ENCODE peak calls at places on chromosomes 5 and 9, in four cellular contexts. M is IMR-90, V is neuronal stem cell, A is H9. L is an unnamed sample.
A peak's percentile ranks its signal among the peaks of the same experiment; 100 is the strongest.

GRCh38 chr9:34500623-34501267 is 22.0 kb downstream of the ENHO start:
- DNase-seq in M (peak; percentile 19), V (peak; percentile 67), A (peak; percentile 72), L (peak; percentile 61)

GRCh38 chr9:131838581-131839280 is 98.9 kb upstream of the RAPGEF1 start:
- DNase-seq in M (no peak), V (no peak), A (peak; percentile 61), L (no peak)

GRCh38 chr5:169933624-169934023 is 46.7 kb downstream of the INSYN2B start:
- DNase-seq in M (no peak), V (no peak), A (no peak), L (no peak)

GRCh38 chr5:73437126-73438047 is 11.2 kb downstream of the FOXD1 start:
- DNase-seq in M (peak; percentile 67), V (no peak), A (peak; percentile 80), L (peak; percentile 20)

GRCh38 chr5:2257326-2258244 is 374.9 kb upstream of the IRX4 start:
- DNase-seq in M (no peak), V (no peak), A (no peak), L (no peak)

GRCh38 chr9:37325778-37326177 is 96.7 kb upstream of the GRHPR start:
- DNase-seq in M (peak; percentile 7), V (no peak), A (no peak), L (no peak)

GRCh38 chr5:177403826-177404640 is 3.6 kb upstream of the PFN3 start:
- DNase-seq in M (peak; percentile 75), V (peak; percentile 54), A (peak; percentile 74), L (peak; percentile 78)

GRCh38 chr5:103119067-103119764 is 722 bp downstream of the GIN1 start:
- DNase-seq in M (peak; percentile 13), V (peak; percentile 11), A (no peak), L (no peak)

GRCh38 chr9:95283678-95284077 is 33.8 kb downstream of the FANCC start:
- DNase-seq in M (no peak), V (no peak), A (no peak), L (no peak)

GRCh38 chr9:133913571-133914369 is 78.4 kb downstream of the VAV2 start:
- DNase-seq in M (no peak), V (no peak), A (no peak), L (no peak)

GRCh38 chr5:149632311-149633251 is 51.3 kb downstream of the ARHGEF37 start:
- DNase-seq in M (peak; percentile 93), V (no peak), A (no peak), L (no peak)
- H2BK5ac ChIP-seq in M (no peak overlapping the region), V (no peak overlapping the region), A (no peak overlapping the region), L (no peak overlapping the region)

DNA sequence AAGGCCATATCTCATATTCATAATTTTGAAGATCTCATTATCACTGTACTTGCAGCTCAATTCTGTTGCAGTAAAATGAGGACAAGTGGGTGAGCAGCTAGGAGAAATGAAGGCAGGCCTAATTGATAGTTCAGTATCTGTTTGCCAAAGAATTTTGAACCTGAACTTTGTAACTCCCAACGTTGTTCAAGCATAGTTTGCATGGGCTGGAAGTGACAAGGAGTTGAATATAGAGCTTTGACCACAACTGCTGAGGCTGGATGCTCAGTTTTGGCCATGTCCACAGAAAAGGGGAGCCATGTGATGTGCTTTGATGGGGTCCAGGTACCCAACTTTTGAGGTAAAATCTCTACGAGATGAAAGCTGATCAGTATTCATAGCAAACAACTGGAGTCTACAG is 177.5 kb downstream of the NXNL2 start:
- DNase-seq in M (no peak), V (no peak), A (no peak), L (no peak)
- H3K9ac ChIP-seq in M (no peak overlapping the region), V (no peak overlapping the region), A (no peak overlapping the region), L (no peak overlapping the region)

DNA sequence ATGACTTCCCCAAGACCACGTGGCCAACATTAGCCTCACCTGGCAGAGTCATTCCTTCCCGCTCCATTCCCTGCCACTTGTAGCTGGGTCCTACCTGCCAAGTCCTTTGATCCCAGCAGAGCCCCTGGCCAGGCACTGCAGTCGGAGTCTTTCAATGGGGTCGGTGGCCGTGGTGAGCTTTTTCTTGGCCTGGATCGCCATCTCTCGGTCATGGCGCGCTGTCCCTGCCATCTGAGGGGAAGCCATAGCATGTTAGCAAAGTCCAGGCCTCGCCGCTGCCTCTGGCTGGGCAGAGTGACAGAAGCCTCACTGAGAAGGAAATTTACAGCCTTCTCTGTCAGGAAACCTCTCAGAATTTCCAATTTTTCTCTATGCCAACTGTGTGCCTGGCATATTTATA is 17.5 kb downstream of the CAPSL start:
- DNase-seq in M (no peak), V (no peak), A (peak; percentile 69), L (peak; percentile 48)
- H4K91ac ChIP-seq in M (peak overlapping the region; percentile 95), V (no peak overlapping the region), A (no peak overlapping the region), L (no peak overlapping the region)

GRCh38 chr5:137754236-137754960 is at the start of gene HNRNPA0:
- DNase-seq in M (peak; percentile 97), V (peak; percentile 96), A (peak; percentile 96), L (peak; percentile 97)
- H2BK5ac ChIP-seq in M (peak within 1 kb of the TSS; percentile 82), V (peak within 1 kb of the TSS; percentile 99), A (peak within 1 kb of the TSS; percentile 81), L (peak within 1 kb of the TSS; percentile 98)

GRCh38 chr9:6766606-6767005 is 8.8 kb downstream of the KDM4C start:
- DNase-seq in M (no peak), V (no peak), A (no peak), L (no peak)
- H3K9ac ChIP-seq in M (no peak overlapping the region), V (no peak overlapping the region), A (no peak overlapping the region), L (no peak overlapping the region)

DNA sequence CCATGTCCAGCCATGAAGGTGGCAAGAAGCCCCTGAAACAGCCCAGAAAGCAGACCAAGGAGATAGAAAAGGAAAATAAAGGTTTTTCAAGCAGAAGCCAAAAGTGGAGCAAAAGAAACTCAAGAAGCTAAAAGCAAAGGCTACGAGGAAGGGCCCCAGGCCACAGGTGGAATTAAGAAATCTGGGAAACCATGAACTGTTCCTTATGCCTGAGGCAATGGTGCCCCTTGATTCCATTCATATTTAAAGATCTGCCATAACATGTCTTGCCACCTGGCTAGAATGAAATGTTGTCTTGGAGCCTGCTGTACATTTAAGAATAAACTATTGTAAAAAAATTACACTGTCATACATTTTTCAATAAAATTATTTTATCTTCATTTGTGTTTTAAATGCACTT is 59.5 kb upstream of the TARS1 start:
- DNase-seq in M (no peak), V (no peak), A (no peak), L (peak; percentile 36)
- H4K91ac ChIP-seq in M (no peak overlapping the region), V (no peak overlapping the region), A (no peak overlapping the region), L (no peak overlapping the region)

DNA sequence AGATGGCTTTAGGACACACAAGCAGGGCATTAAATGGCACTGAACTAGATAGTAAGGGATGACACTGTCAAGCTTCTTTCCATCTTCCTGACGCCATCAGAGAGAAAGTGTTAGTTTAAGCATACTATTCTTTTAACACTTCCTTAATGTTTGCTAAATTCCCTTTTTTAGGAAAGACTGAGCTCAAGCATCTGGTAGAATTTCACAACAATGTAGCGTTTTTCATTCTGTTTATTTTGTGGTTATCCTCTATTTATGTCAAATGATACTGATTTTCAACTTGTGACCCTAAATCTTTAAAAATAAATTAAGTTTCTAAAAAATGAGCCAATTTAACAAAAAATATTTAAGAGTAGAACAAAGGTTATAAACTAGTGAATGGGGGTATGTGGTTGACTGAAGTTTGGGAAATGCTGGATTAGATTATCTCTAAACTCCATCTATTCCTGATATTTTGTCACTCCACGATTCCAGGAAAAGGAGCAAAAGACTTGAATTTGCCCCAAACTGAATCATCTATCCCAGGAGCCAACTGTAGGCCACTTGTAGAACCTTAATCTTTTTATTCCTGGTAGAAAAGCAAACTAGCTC is 147.4 kb upstream of the KLF9 start:
- DNase-seq in M (peak; percentile 63), V (no peak), A (no peak), L (no peak)
- H2BK5ac ChIP-seq in M (peak overlapping the region; percentile 75), V (no peak overlapping the region), A (no peak overlapping the region), L (no peak overlapping the region)

GRCh38 chr5:168089201-168089887 is 202.1 kb upstream of the WWC1 start:
- DNase-seq in M (no peak), V (no peak), A (no peak), L (no peak)

GRCh38 chr5:168088415-168089165 is 202.9 kb upstream of the WWC1 start:
- DNase-seq in M (no peak), V (no peak), A (no peak), L (no peak)

GRCh38 chr5:168085321-168086040 is 206.0 kb upstream of the WWC1 start:
- DNase-seq in M (no peak), V (no peak), A (no peak), L (no peak)

GRCh38 chr5:168086104-168086610 is 205.3 kb upstream of the WWC1 start:
- DNase-seq in M (no peak), V (no peak), A (no peak), L (no peak)

GRCh38 chr5:168086736-168087135 is 204.7 kb upstream of the WWC1 start:
- DNase-seq in M (no peak), V (no peak), A (no peak), L (no peak)
- H3K9ac ChIP-seq in M (no peak overlapping the region), V (no peak overlapping the region), A (no peak overlapping the region), L (no peak overlapping the region)

L was measured in trophoblast cell.